ENCODE peak calls at places on chromosome 12, in four cellular contexts. R is hepatocyte; I is CD4-positive, alpha-beta T cell; X is ovary. Q is an unnamed sample.

GRCh38 chr12:53223391-53224267 is 8.4 kb downstream of the RARG start:
- DNase-seq in R (peak), I (peak), X (no peak), Q (peak)

GRCh38 chr12:132354982-132355680 is 25.7 kb upstream of the GALNT9 start:
- DNase-seq in R (no peak), I (no peak), X (no peak), Q (no peak)

GRCh38 chr12:29781705-29782266 is 2.0 kb downstream of the TMTC1 start:
- DNase-seq in R (no peak), I (no peak), X (no peak), Q (no peak)

GRCh38 chr12:59040651-59041050 is 120.3 kb upstream of the LRIG3 start:
- DNase-seq in R (no peak), I (no peak), X (no peak), Q (no peak)

GRCh38 chr12:49233842-49234526 is 30.9 kb upstream of the TUBA1C start:
- DNase-seq in R (no peak), I (no peak), X (peak), Q (no peak)

GRCh38 chr12:121769831-121770301 is 23.6 kb downstream of the RHOF start:
- DNase-seq in R (peak), I (no peak), X (no peak), Q (no peak)

GRCh38 chr12:83224012-83224411 is 537.3 kb downstream of the TMTC2 start:
- DNase-seq in R (no peak), I (no peak), X (no peak), Q (no peak)

GRCh38 chr12:4289334-4289878 is 15.8 kb downstream of the CCND2 start:
- DNase-seq in R (no peak), I (no peak), X (no peak), Q (no peak)

GRCh38 chr12:131242741-131243496 is 289.2 kb downstream of the ADGRD1 start:
- DNase-seq in R (peak), I (no peak), X (no peak), Q (no peak)

GRCh38 chr12:95129115-95129514 is 55.7 kb upstream of the NR2C1 start:
- DNase-seq in R (no peak), I (no peak), X (no peak), Q (no peak)

GRCh38 chr12:46556820-46557524 is 184.4 kb upstream of the SLC38A2 start:
- DNase-seq in R (no peak), I (no peak), X (no peak), Q (no peak)

GRCh38 chr12:20409639-20410038 is 41.3 kb downstream of the PDE3A start:
- DNase-seq in R (no peak), I (no peak), X (no peak), Q (no peak)

GRCh38 chr12:109951751-109952150 is 44.4 kb downstream of the GIT2 start:
- DNase-seq in R (peak), I (no peak), X (peak), Q (no peak)

Q was measured in naive thymus-derived CD8-positive, alpha-beta T cell.